ENCODE peak calls at places on chromosomes 11 and 22, in four cellular contexts. P, V, B and O are unnamed samples.

GRCh38 chr11:2072551-2073261 is 66.5 kb downstream of the IGF2 start:
- DNase-seq in V (no peak), P (peak), B (peak), O (no peak)

GRCh38 chr11:71214553-71215371 is 37.6 kb downstream of the SHANK2 start:
- DNase-seq in B (no peak), P (no peak), V (no peak), O (no peak)

GRCh38 chr11:126710804-126711399 is 289.7 kb downstream of the KIRREL3 start:
- DNase-seq in P (no peak), V (no peak), B (no peak), O (no peak)

GRCh38 chr11:116472661-116473060 is 300.1 kb downstream of the BUD13 start:
- DNase-seq in B (no peak), V (no peak), P (no peak), O (peak)

GRCh38 chr11:76984741-76985140 is 49.5 kb upstream of the B3GNT6 start:
- DNase-seq in P (no peak), V (no peak), B (no peak), O (no peak)

GRCh38 chr22:17117890-17118289 is 3.3 kb downstream of the TMEM121B start:
- DNase-seq in V (no peak), P (no peak), B (no peak), O (no peak)

GRCh38 chr22:45344339-45344738 is 34.6 kb downstream of the FAM118A start:
- DNase-seq in V (no peak), B (no peak), P (no peak), O (no peak)

GRCh38 chr11:100072131-100072530 is 615.0 kb upstream of the ARHGAP42 start:
- DNase-seq in V (no peak), B (no peak), P (no peak), O (no peak)

GRCh38 chr11:20873054-20873453 is 203.7 kb downstream of the NELL1 start:
- DNase-seq in P (no peak), V (no peak), B (no peak), O (no peak)

GRCh38 chr22:38086001-38086845 is 2.2 kb upstream of the SLC16A8 start:
- DNase-seq in B (no peak), P (no peak), V (no peak), O (no peak)

GRCh38 chr11:93743316-93743715 is 1.8 kb downstream of the C11orf54 start:
- DNase-seq in P (no peak), B (no peak), V (no peak), O (no peak)

GRCh38 chr22:36301384-36301828 is 48.5 kb downstream of the APOL1 start:
- DNase-seq in V (peak), P (peak), B (peak), O (peak)

GRCh38 chr11:27296406-27296994 is 66.5 kb downstream of the CCDC34 start:
- DNase-seq in B (no peak), V (no peak), P (no peak), O (no peak)

GRCh38 chr11:128819198-128819597 is 47.9 kb downstream of the KCNJ1 start:
- DNase-seq in V (no peak), B (no peak), P (no peak), O (no peak)

GRCh38 chr11:2557381-2557780 is 112.6 kb downstream of the KCNQ1 start:
- DNase-seq in V (no peak), B (no peak), P (no peak), O (no peak)

GRCh38 chr11:92285776-92286175 is 61.2 kb downstream of the FAT3 start:
- DNase-seq in V (no peak), B (no peak), P (no peak), O (no peak)

GRCh38 chr22:47335460-47335859 is 573.0 kb downstream of the TBC1D22A start:
- DNase-seq in P (no peak), V (no peak), B (no peak), O (no peak)

GRCh38 chr11:24233041-24233440 is 263.8 kb upstream of the LUZP2 start:
- DNase-seq in V (no peak), P (no peak), B (no peak), O (no peak)

GRCh38 chr11:64359712-64360402 is 895 bp downstream of the RPS6KA4 start:
- DNase-seq in P (peak), B (peak), V (peak), O (no peak)

GRCh38 chr11:76339217-76339616 is 41.7 kb downstream of the THAP12 start:
- DNase-seq in P (peak), B (no peak), V (peak), O (no peak)

GRCh38 chr11:108559904-108560303 is 33.7 kb downstream of the EXPH5 start:
- DNase-seq in B (no peak), V (no peak), P (no peak), O (no peak)

GRCh38 chr11:84437129-84438123 is 1151.3 kb upstream of the CCDC90B start:
- DNase-seq in B (peak), V (peak), P (peak), O (no peak)

GRCh38 chr11:134502153-134502550 is 90.1 kb upstream of the B3GAT1 start:
- DNase-seq in P (no peak), B (peak), V (no peak), O (no peak)

GRCh38 chr22:16922076-16922475 is 85.9 kb downstream of the GAB4 start:
- DNase-seq in B (no peak), P (no peak), V (no peak), O (no peak)

GRCh38 chr11:95230054-95231034 is 658 bp downstream of the SESN3 start:
- DNase-seq in V (peak), P (peak), B (no peak), O (peak)

GRCh38 chr11:121661796-121662508 is 209.2 kb upstream of the SORL1-AS1 start:
- DNase-seq in P (no peak), B (no peak), V (no peak), O (no peak)

GRCh38 chr11:106276126-106276525 is 198.7 kb downstream of the AASDHPPT start:
- DNase-seq in B (no peak), P (no peak), V (no peak), O (no peak)

GRCh38 chr11:65384301-65384889 is 1.9 kb upstream of the SLC25A45 start:
- DNase-seq in P (peak), B (no peak), V (no peak), O (no peak)

GRCh38 chr11:69233761-69234136 is 60.2 kb upstream of the MYEOV start:
- DNase-seq in P (no peak), B (no peak), V (no peak), O (no peak)

GRCh38 chr11:36608491-36609199 is 10.6 kb upstream of the RAG2 start:
- DNase-seq in B (no peak), P (no peak), V (no peak), O (no peak)

GRCh38 chr11:68012843-68013610 is 2.9 kb downstream of the ALDH3B1 start:
- DNase-seq in B (no peak), V (peak), P (no peak), O (no peak)

GRCh38 chr11:68009391-68010000 is 631 bp upstream of the ALDH3B1 start:
- DNase-seq in B (no peak), V (peak), P (no peak), O (no peak)

GRCh38 chr11:68010058-68011041 is at the start of gene ALDH3B1:
- DNase-seq in P (peak), V (peak), B (peak), O (peak)

GRCh38 chr11:68012044-68012842 is 2.1 kb downstream of the ALDH3B1 start:
- DNase-seq in V (peak), P (no peak), B (no peak), O (no peak)

GRCh38 chr11:68011046-68011943 is 1.2 kb downstream of the ALDH3B1 start:
- DNase-seq in V (no peak), B (no peak), P (no peak), O (no peak)
- H3K4me3 ChIP-seq in V (peak), B (peak), P (peak), O (no peak)

DNA sequence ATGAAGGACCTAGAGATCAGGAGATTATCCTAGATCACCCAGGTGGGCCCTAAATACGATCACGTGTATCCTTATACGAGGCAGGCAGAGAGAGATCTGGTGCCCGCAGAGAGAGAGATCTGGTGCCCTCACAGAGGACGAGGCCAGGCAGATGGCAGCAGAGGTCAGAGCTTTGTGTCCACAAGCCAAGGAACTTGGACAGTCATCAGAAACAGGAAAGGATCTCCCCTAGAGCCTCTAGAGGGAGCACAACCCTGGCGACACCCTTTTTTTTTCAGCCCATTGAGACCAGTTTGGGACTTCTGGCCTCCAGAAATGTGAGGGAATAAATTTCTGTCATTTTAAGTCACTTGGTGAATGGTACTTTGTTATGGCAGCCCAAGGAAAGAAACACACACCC is 25.5 kb upstream of the TIMP3 start:
- DNase-seq in P (no peak), V (no peak), B (no peak), O (no peak)
- TF ChIP-seq CTCF in P (peak), V (no peak), B (no peak), O (no peak)

GRCh38 chr11:9568161-9568853 is 5.2 kb upstream of the WEE1 start:
- DNase-seq in V (no peak), P (no peak), B (no peak), O (no peak)

GRCh38 chr11:9567401-9567800 is 6.1 kb upstream of the WEE1 start:
- DNase-seq in B (no peak), P (no peak), V (no peak), O (no peak)

GRCh38 chr11:9570313-9570712 is 3.2 kb upstream of the WEE1 start:
- DNase-seq in B (no peak), P (no peak), V (no peak), O (no peak)

GRCh38 chr11:9569588-9570164 is 3.8 kb upstream of the WEE1 start:
- DNase-seq in V (no peak), P (no peak), B (no peak), O (no peak)

DNA sequence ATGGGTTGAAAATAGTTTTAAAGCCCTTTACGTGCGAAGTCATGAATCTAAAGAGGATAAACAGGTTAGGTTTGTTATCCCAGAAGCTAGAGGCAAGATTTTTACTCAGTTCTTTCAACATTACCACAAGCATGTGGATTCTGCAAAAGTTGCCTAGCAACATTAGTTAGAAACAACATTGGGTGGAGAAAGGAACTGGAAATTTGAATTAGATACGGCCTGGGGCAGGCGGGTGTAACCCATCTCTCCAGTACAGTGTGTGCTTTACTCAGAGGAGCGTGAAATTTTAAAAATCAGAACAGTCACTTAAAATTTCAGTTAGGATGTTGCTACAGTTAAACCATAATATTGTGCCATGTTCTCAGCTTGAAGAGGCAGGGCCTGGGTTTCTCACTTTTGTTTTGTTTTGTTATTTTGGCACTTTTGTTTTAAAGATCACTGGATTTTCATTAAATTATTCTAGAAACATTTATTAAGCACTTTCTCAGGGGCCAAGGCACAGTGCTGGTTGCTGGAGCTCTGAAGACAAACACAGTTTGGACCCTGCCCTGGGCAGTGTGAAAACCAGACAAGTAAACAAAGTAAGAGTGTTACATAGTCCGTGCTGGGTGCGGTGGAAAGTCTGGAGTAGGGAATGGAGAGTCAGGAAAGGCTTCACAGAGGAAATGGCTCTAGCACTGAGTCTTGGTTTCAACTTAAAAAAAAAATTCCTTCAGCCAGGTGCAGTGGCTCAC is 4.4 kb upstream of the WEE1 start:
- DNase-seq in V (peak), B (peak), P (peak), O (peak)
- TF ChIP-seq POLR2A in V (peak), B (no peak), P (peak), O (no peak)

DNA sequence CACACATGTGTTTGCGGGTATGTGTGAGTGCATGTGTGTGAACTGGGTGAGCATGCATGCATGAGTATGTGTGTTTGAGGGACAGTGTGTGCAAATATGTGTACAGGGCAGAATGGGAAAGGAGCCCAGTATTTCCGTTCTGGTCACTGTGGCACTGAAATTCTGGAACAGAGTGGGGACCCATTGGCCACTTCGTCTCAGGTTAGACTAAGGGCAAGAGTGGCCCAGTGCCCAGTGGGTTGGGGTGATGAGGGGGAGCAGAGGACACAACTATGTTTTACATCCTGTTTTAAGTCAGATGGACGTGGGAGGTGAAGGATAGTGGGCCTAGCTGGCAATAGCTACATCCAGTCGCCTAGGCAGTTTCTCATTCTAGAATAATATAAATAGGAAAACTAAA is 438.5 kb downstream of the DYNC2H1 start:
- DNase-seq in B (no peak), P (no peak), V (no peak), O (no peak)
- H3K4me3 ChIP-seq in B (no peak), P (no peak), V (no peak), O (no peak)

GRCh38 chr22:24514241-24515024 is 19.3 kb downstream of the UPB1 start:
- DNase-seq in B (peak), P (no peak), V (no peak), O (no peak)
- TF ChIP-seq CTCF in B (no peak), P (no peak), V (no peak), O (no peak)

DNA sequence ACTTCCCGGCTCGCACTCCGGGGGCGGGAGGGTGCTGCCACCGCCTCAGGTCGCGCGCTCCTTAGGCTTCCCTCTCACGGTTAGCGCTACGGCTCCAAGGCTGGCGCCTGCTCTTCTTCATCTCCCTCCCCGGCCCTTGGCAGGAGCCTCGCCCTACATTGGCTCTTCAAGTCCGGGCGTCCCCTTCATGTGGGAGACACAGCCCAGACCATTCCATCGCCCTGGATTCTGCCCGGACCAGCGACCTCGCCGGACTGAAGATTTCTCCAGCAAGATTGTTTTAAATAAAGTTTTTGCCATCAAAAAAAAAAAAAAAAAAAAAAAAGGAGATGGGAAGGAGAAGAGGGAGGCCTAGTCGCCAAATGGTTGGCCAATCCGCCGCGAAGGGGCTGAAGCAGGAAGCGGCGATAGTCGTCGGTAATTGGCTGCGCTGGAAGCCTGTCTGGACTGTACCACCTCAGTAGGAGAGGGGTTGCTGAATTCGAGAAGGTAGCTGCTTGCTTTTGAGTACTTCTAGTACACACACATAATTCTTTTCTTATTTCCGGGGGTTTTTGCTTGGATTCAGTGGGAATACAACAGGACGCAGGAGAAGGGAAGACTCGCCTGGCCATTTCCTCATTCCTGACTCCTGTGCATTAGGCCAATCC is 724 bp upstream of the ZDHHC5 start:
- DNase-seq in P (peak), V (peak), B (peak), O (peak)
- TF ChIP-seq POLR2A in P (peak), V (no peak), B (no peak), O (no peak)

DNA sequence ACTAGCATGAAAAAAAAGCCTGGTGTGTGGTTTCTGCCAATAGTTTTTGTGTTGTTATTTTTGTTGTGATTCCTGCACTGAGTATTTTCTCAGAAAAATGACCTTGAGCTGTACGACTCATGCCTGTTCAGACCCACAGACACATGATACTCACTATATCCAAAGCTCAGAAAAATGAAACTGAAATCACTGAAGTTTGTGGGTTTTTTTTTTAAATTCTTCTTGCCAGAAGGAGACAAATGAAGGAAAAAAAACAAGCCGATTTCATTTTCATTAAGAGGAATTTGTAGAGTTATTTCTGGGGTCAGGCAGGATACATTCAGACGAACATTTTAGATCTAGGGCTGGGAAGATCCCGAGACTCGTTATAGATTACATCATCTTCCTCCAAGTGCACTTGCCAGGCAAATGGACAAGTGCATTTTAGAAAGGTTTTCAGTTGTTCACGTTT is 60.4 kb downstream of the BMAL1 start:
- DNase-seq in B (no peak), P (no peak), V (no peak), O (no peak)
- H3K4me3 ChIP-seq in B (no peak), P (peak), V (peak), O (no peak)

GRCh38 chr11:104095791-104096190 is 59.4 kb downstream of the DDI1 start:
- DNase-seq in V (no peak), P (no peak), B (no peak), O (no peak)
- TF ChIP-seq CTCF in V (no peak), P (no peak), B (no peak), O (no peak)

DNA sequence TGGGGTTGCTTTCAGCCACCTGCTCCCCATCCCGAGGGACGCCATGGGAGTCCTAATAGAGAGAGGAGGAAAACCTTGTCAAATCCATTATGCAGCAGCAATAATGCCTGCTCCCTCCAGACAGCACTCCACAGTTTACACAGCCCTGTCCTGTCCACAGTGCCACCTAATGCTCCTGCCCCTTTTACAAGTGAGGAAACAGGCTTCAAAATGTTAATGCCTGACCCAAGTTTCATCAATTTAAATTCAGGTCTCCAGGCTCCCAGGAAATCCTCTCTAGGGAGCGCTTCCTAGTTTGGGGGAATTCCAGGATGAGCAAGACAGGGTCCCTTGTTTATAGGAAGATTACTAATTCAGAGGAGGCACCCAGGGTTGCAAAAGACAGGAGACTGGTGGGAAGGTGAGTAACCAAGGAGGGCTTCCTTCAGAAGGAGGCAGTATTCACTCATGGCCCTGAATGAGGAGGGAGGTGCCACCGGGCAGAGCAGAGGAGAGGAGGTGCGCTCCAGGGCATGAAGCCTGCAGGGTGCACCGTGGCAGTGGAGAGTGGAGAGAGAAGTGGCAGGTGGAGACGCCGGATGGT is 1.5 kb downstream of the TMEM132A start:
- DNase-seq in P (no peak), V (no peak), B (no peak), O (no peak)
- TF ChIP-seq POLR2A in P (no peak), V (no peak), B (no peak), O (no peak)

DNA sequence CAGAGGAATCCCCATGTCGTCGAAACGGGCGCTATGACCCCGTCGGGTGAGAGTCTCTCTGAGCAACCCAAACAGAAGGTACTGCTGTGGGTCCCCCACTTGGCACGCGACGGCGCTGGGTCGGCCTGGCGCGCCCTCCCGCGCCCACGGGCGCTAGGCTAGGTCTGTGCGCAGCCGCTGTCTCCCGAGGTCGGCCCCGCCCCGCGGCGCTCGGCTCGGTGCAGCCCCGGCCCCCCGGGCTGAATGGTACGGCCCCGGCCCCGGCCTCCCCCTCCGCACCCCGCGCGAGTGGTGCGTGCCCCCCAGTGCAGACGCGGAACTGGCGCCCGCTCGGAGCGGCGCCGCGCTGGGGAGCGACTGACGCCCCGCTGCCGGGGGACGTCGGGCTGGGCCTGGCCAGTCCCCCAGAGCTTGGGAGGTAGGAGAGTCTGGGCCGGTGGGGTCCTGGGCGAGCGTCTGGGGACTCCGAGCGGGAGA is at the start of gene MADD:
- DNase-seq in P (peak), B (peak), V (peak), O (peak)
- H3K4me3 ChIP-seq in P (peak), B (peak), V (peak), O (peak)